ENCODE peak calls at places on chromosomes 7 and 10, in four cellular contexts. Y, R, X and L are unnamed samples.

GRCh38 chr10:80081801-80082750 is 3.6 kb downstream of the TMEM254 start:
- DNase-seq in Y (no peak), R (no peak), X (peak), L (no peak)

GRCh38 chr10:9198611-9199010 is 1144.1 kb downstream of the GATA3 start:
- DNase-seq in Y (no peak), R (no peak), X (no peak), L (no peak)

GRCh38 chr10:10804998-10805737 is 212.5 kb upstream of the CELF2 start:
- DNase-seq in Y (no peak), R (no peak), X (peak), L (no peak)

GRCh38 chr10:15718495-15719061 is 1.1 kb downstream of the ITGA8 start:
- DNase-seq in Y (no peak), R (no peak), X (no peak), L (no peak)

GRCh38 chr7:110922906-110923305 is 168.0 kb upstream of the LRRN3 start:
- DNase-seq in Y (no peak), R (no peak), X (peak), L (no peak)

GRCh38 chr10:49611815-49612512 is 1.9 kb downstream of the SLC18A3 start:
- DNase-seq in Y (no peak), R (no peak), X (no peak), L (no peak)

GRCh38 chr7:26440993-26441636 is 149.5 kb downstream of the SNX10 start:
- DNase-seq in Y (no peak), R (no peak), X (peak), L (no peak)

GRCh38 chr7:47785923-47786556 is 162.2 kb downstream of the PKD1L1 start:
- DNase-seq in Y (no peak), R (no peak), X (no peak), L (no peak)

GRCh38 chr7:98077762-98078161 is 28.9 kb upstream of the LMTK2 start:
- DNase-seq in Y (no peak), R (no peak), X (no peak), L (no peak)

GRCh38 chr10:68804692-68805091 is 22.6 kb upstream of the STOX1 start:
- DNase-seq in Y (no peak), R (no peak), X (no peak), L (no peak)

GRCh38 chr10:49080071-49080470 is 35.3 kb downstream of the VSTM4 start:
- DNase-seq in Y (no peak), R (no peak), X (no peak), L (no peak)

GRCh38 chr10:10831085-10831484 is 186.6 kb upstream of the CELF2 start:
- DNase-seq in Y (no peak), R (no peak), X (no peak), L (no peak)

GRCh38 chr10:91137822-91138221 is 82.6 kb upstream of the PCGF5 start:
- DNase-seq in Y (no peak), R (no peak), X (no peak), L (no peak)

GRCh38 chr7:155597753-155598140 is 46.7 kb upstream of the RBM33 start:
- DNase-seq in Y (no peak), R (no peak), X (peak), L (no peak)

GRCh38 chr10:35854661-35855060 is 212.6 kb upstream of the FZD8 start:
- DNase-seq in Y (no peak), R (no peak), X (no peak), L (no peak)
- TF ChIP-seq CBX5 in Y (no peak), R (no peak), X (no peak), L (no peak)

GRCh38 chr7:74606101-74606908 is 51.2 kb upstream of the GTF2I start:
- DNase-seq in Y (no peak), R (peak), X (no peak), L (no peak)
- TF ChIP-seq CBX5 in Y (no peak), R (no peak), X (no peak), L (no peak)

GRCh38 chr7:105677803-105678583 is 96.7 kb upstream of the EFCAB10 start:
- DNase-seq in Y (no peak), R (no peak), X (no peak), L (peak)

GRCh38 chr7:105677395-105677701 is 96.1 kb upstream of the EFCAB10 start:
- DNase-seq in Y (no peak), R (no peak), X (no peak), L (no peak)

GRCh38 chr7:105674200-105675030 is 93.1 kb upstream of the EFCAB10 start:
- DNase-seq in Y (no peak), R (no peak), X (no peak), L (no peak)

GRCh38 chr7:105673367-105674188 is 92.3 kb upstream of the EFCAB10 start:
- DNase-seq in Y (no peak), R (no peak), X (no peak), L (no peak)

GRCh38 chr7:105675873-105676484 is 94.7 kb upstream of the EFCAB10 start:
- DNase-seq in Y (no peak), R (no peak), X (no peak), L (no peak)
- TF ChIP-seq CBX5 in Y (no peak), R (no peak), X (no peak), L (no peak)

GRCh38 chr10:86104611-86105145 is 261.9 kb downstream of the GRID1 start:
- DNase-seq in Y (no peak), R (no peak), X (no peak), L (no peak)
- TF ChIP-seq CBX5 in Y (no peak), R (no peak), X (no peak), L (no peak)

DNA sequence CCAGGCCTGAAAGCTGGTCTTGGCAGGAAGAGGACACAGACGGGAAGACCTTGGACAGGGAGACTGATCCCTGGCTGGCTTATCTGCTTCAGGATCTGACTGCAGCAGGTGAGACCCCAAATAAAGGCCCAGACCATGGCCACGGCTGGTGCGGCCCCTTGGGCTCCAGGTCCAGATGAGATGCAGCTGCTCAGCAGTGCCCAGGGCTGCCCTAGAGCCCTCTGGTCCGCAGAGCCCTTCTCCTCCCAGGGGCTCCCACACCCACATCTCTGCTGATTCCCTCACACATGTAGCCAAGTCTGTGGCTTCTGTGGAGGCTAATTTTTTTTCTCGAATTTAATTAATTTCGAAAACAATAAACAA is 46.3 kb downstream of the VIPR2 start:
- DNase-seq in Y (no peak), R (no peak), X (no peak), L (no peak)
- TF ChIP-seq CBX5 in Y (no peak), R (no peak), X (no peak), L (no peak)

GRCh38 chr7:74334026-74334425 is 44.8 kb downstream of the CLIP2 start:
- DNase-seq in Y (no peak), R (no peak), X (no peak), L (no peak)
- TF ChIP-seq CBX5 in Y (no peak), R (no peak), X (no peak), L (no peak)

DNA sequence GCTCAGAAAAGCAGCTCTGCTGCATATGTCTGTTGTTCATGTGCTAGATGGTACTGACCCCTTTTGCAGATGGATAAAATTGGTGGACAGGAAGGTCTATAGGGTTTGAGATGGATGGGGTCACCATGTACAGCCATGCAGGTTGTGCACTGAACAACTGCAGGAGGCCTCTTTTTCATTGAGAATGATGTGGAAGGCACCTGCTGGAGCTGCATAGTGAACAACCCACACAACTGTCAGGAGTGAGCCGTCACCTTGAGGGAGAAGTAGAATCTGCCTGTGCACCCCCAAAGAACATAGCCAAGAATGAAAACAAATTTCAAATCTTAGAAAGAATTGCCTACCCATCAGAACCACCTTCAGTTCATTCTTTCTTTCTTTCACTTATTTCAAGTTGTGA is 53.8 kb upstream of the DOCK1 start:
- DNase-seq in Y (no peak), R (no peak), X (no peak), L (no peak)
- TF ChIP-seq CBX5 in Y (no peak), R (no peak), X (no peak), L (no peak)

DNA sequence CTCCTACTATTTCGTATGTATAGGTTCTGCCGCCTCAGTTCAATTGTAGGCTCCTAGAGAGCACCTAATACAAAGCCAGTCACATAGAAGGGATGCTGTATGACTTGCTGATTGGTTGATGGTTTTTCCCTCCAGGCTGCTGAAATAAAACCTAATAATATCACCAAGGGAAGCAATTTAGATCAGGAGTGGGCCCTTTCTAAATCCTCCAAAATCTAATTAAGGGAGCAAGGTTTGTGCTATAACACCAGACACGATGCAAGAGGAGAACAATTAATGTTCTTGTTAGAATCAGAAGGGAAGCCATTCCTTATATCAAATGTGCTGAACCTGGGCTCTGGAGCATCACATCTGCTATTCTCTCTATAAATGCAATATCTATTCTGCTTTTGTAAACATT is 42.0 kb upstream of the SLC13A1 start:
- DNase-seq in Y (no peak), R (no peak), X (no peak), L (no peak)
- TF ChIP-seq CBX5 in Y (no peak), R (no peak), X (no peak), L (no peak)

GRCh38 chr7:44625899-44626511 is 19.6 kb downstream of the OGDH start:
- DNase-seq in Y (no peak), R (no peak), X (no peak), L (no peak)

GRCh38 chr7:44624306-44624705 is 17.9 kb downstream of the OGDH start:
- DNase-seq in Y (no peak), R (no peak), X (no peak), L (no peak)

GRCh38 chr7:44626620-44627019 is 20.2 kb downstream of the OGDH start:
- DNase-seq in Y (no peak), R (peak), X (no peak), L (no peak)

GRCh38 chr7:44618754-44619153 is 12.3 kb downstream of the OGDH start:
- DNase-seq in Y (no peak), R (no peak), X (no peak), L (no peak)

GRCh38 chr7:44622342-44623151 is 16.1 kb downstream of the OGDH start:
- DNase-seq in Y (no peak), R (no peak), X (peak), L (no peak)
- TF ChIP-seq CBX5 in Y (no peak), R (no peak), X (no peak), L (no peak)